ENCODE peak calls at places on chromosomes 3 and 15, in four cellular contexts. One of them, this sample, is unnamed.

GRCh38 chr15:37743826-37744225 is 190.6 kb upstream of the TMCO5A start:
- DNase-seq in anterior cingulate cortex: no peak
- DNase-seq in HEK293T: no peak
- DNase-seq in GM06990: no peak
- DNase-seq in this sample: no peak

GRCh38 chr3:176087066-176087697 is 1110.1 kb downstream of the TBL1XR1 start:
- DNase-seq in anterior cingulate cortex: no peak
- DNase-seq in HEK293T: no peak
- DNase-seq in GM06990: no peak
- DNase-seq in this sample: no peak

GRCh38 chr3:27279153-27279552 is 90.0 kb downstream of the NEK10 start:
- DNase-seq in anterior cingulate cortex: no peak
- DNase-seq in HEK293T: no peak
- DNase-seq in GM06990: no peak
- DNase-seq in this sample: peak; percentile 16

GRCh38 chr15:49637857-49638256 is 17.0 kb downstream of the DTWD1 start:
- DNase-seq in anterior cingulate cortex: no peak
- DNase-seq in HEK293T: no peak
- DNase-seq in GM06990: no peak
- DNase-seq in this sample: no peak

GRCh38 chr3:45688194-45688881 is 858 bp upstream of the SACM1L start:
- DNase-seq in anterior cingulate cortex: peak; percentile 42
- DNase-seq in HEK293T: peak; percentile 43
- DNase-seq in GM06990: peak; percentile 67
- DNase-seq in this sample: no peak

GRCh38 chr3:16550676-16551341 is 37.3 kb upstream of the RFTN1 start:
- DNase-seq in anterior cingulate cortex: no peak
- DNase-seq in HEK293T: peak; percentile 74
- DNase-seq in GM06990: peak; percentile 71
- DNase-seq in this sample: peak; percentile 77

GRCh38 chr15:42937143-42937542 is 16.6 kb upstream of the TTBK2 start:
- DNase-seq in anterior cingulate cortex: no peak
- DNase-seq in HEK293T: no peak
- DNase-seq in GM06990: no peak
- DNase-seq in this sample: no peak

GRCh38 chr3:191239439-191240035 is 40.5 kb downstream of the OSTN start:
- DNase-seq in anterior cingulate cortex: no peak
- DNase-seq in HEK293T: no peak
- DNase-seq in GM06990: no peak
- DNase-seq in this sample: no peak

GRCh38 chr15:39587291-39587909 is 6.5 kb downstream of the THBS1 start:
- DNase-seq in anterior cingulate cortex: no peak
- DNase-seq in HEK293T: no peak
- DNase-seq in GM06990: no peak
- DNase-seq in this sample: no peak

GRCh38 chr15:77542491-77543001 is 90.2 kb downstream of the LINGO1 start:
- DNase-seq in anterior cingulate cortex: no peak
- DNase-seq in HEK293T: no peak
- DNase-seq in GM06990: no peak
- DNase-seq in this sample: no peak

GRCh38 chr3:9552252-9552999 is 1.2 kb downstream of the LHFPL4 start:
- DNase-seq in anterior cingulate cortex: no peak
- DNase-seq in HEK293T: peak; percentile 35
- DNase-seq in GM06990: peak; percentile 14
- DNase-seq in this sample: peak; percentile 9

GRCh38 chr15:25527118-25527517 is 88.3 kb upstream of the UBE3A start:
- DNase-seq in anterior cingulate cortex: no peak
- DNase-seq in HEK293T: no peak
- DNase-seq in GM06990: no peak
- DNase-seq in this sample: no peak

GRCh38 chr3:143016321-143016972 is 15.1 kb downstream of the U2SURP start:
- DNase-seq in anterior cingulate cortex: no peak
- DNase-seq in HEK293T: no peak
- DNase-seq in GM06990: no peak
- DNase-seq in this sample: no peak

GRCh38 chr15:66899555-66900350 is 165.6 kb upstream of the SMAD3 start:
- DNase-seq in anterior cingulate cortex: no peak
- DNase-seq in HEK293T: no peak
- DNase-seq in GM06990: no peak
- DNase-seq in this sample: peak; percentile 63

GRCh38 chr15:71109890-71110289 is 5.4 kb upstream of the THSD4 start:
- DNase-seq in anterior cingulate cortex: no peak
- DNase-seq in HEK293T: no peak
- DNase-seq in GM06990: no peak
- DNase-seq in this sample: no peak

GRCh38 chr3:58652624-58653023 is 13.9 kb downstream of the FAM3D start:
- DNase-seq in anterior cingulate cortex: no peak
- DNase-seq in HEK293T: no peak
- DNase-seq in GM06990: no peak
- DNase-seq in this sample: no peak

GRCh38 chr15:99224815-99225214 is 24.6 kb downstream of the TTC23 start:
- DNase-seq in anterior cingulate cortex: no peak
- DNase-seq in HEK293T: no peak
- DNase-seq in GM06990: no peak
- DNase-seq in this sample: no peak

GRCh38 chr15:74307827-74308642 is 59.4 kb downstream of the CYP11A1 start:
- DNase-seq in anterior cingulate cortex: peak; percentile 10
- DNase-seq in HEK293T: peak; percentile 61
- DNase-seq in GM06990: no peak
- DNase-seq in this sample: peak; percentile 53

GRCh38 chr15:39135989-39136388 is 444.9 kb upstream of the THBS1 start:
- DNase-seq in anterior cingulate cortex: no peak
- DNase-seq in HEK293T: no peak
- DNase-seq in GM06990: no peak
- DNase-seq in this sample: no peak

GRCh38 chr3:17629400-17629799 is 113.0 kb downstream of the TBC1D5 start:
- DNase-seq in anterior cingulate cortex: no peak
- DNase-seq in HEK293T: no peak
- DNase-seq in GM06990: no peak
- DNase-seq in this sample: no peak

GRCh38 chr3:148833223-148833622 is 5.6 kb downstream of the CPB1 start:
- DNase-seq in anterior cingulate cortex: no peak
- DNase-seq in HEK293T: no peak
- DNase-seq in GM06990: no peak
- DNase-seq in this sample: no peak

GRCh38 chr3:186142556-186142955 is 33.7 kb upstream of the ETV5 start:
- DNase-seq in anterior cingulate cortex: no peak
- DNase-seq in HEK293T: no peak
- DNase-seq in GM06990: no peak
- DNase-seq in this sample: no peak

GRCh38 chr3:158127250-158128219 is 17.6 kb downstream of the RSRC1 start:
- DNase-seq in anterior cingulate cortex: no peak
- DNase-seq in HEK293T: no peak
- DNase-seq in GM06990: peak; percentile 41
- DNase-seq in this sample: no peak